ENCODE peak calls at places on chromosome 15, in five cellular contexts. R, G, S, J and T are unnamed samples.

GRCh38 chr15:31459011-31459748 is 132.5 kb downstream of the KLF13 start:
- DNase-seq in R (no peak), G (no peak), S (peak), J (no peak), T (peak)

GRCh38 chr15:80694624-80695098 is 449 bp upstream of the ABHD17C start:
- DNase-seq in R (peak), G (no peak), S (no peak), J (no peak), T (peak)

GRCh38 chr15:72281713-72282112 is 9.4 kb upstream of the PARP6 start:
- DNase-seq in R (no peak), G (no peak), S (no peak), J (no peak), T (no peak)

GRCh38 chr15:67766963-67767362 is 58.3 kb upstream of the SKOR1 start:
- DNase-seq in R (no peak), G (no peak), S (no peak), J (no peak), T (no peak)

GRCh38 chr15:77596821-77597803 is 35.6 kb downstream of the LINGO1 start:
- DNase-seq in R (peak), G (no peak), S (no peak), J (no peak), T (no peak)

GRCh38 chr15:37100109-37100873 is at the start of gene MEIS2:
- DNase-seq in R (peak), G (peak), S (peak), J (peak), T (peak)

GRCh38 chr15:34606545-34606944 is 23.1 kb upstream of the GOLGA8B start:
- DNase-seq in R (no peak), G (no peak), S (no peak), J (no peak), T (no peak)

GRCh38 chr15:34358948-34359347 is 8.0 kb downstream of the LPCAT4 start:
- DNase-seq in R (no peak), G (no peak), S (no peak), J (no peak), T (no peak)

GRCh38 chr15:82093774-82094211 is 48.0 kb upstream of the MEX3B start:
- DNase-seq in R (peak), G (no peak), S (no peak), J (peak), T (peak)

GRCh38 chr15:52208306-52208946 is 17.2 kb upstream of the GNB5 start:
- DNase-seq in R (peak), G (peak), S (no peak), J (peak), T (peak)

GRCh38 chr15:49387471-49387870 is 35.6 kb upstream of the FGF7 start:
- DNase-seq in R (no peak), G (no peak), S (no peak), J (no peak), T (no peak)

GRCh38 chr15:79045041-79045440 is 45.5 kb downstream of the RASGRF1 start:
- DNase-seq in R (no peak), G (no peak), S (no peak), J (no peak), T (no peak)

GRCh38 chr15:31032959-31033358 is 41.5 kb upstream of the MTMR10 start:
- DNase-seq in R (peak), G (no peak), S (no peak), J (peak), T (peak)

GRCh38 chr15:63860161-63860954 is 26.6 kb upstream of the HERC1 start:
- DNase-seq in R (no peak), G (no peak), S (no peak), J (no peak), T (no peak)

GRCh38 chr15:69760890-69761568 is 308.4 kb downstream of the RPLP1 start:
- DNase-seq in R (peak), G (peak), S (peak), J (peak), T (peak)

GRCh38 chr15:78105541-78106241 is 13.3 kb downstream of the SH2D7 start:
- DNase-seq in R (peak), G (no peak), S (no peak), J (no peak), T (peak)

GRCh38 chr15:95929232-95929846 is 401.2 kb upstream of the NR2F2 start:
- DNase-seq in R (peak), G (no peak), S (peak), J (peak), T (peak)

GRCh38 chr15:28904023-28904422 is 18.2 kb downstream of the APBA2 start:
- DNase-seq in R (no peak), G (no peak), S (no peak), J (no peak), T (no peak)

GRCh38 chr15:38479286-38479685 is 25.4 kb downstream of the FAM98B start:
- DNase-seq in R (no peak), G (no peak), S (no peak), J (peak), T (no peak)

GRCh38 chr15:101252836-101253235 is 988 bp upstream of the CHSY1 start:
- DNase-seq in R (no peak), G (no peak), S (no peak), J (no peak), T (no peak)

GRCh38 chr15:101250931-101251829 is 668 bp downstream of the CHSY1 start:
- DNase-seq in R (no peak), G (no peak), S (no peak), J (no peak), T (peak)

GRCh38 chr15:101250331-101250730 is 1.5 kb downstream of the CHSY1 start:
- DNase-seq in R (peak), G (no peak), S (no peak), J (peak), T (peak)

GRCh38 chr15:101254157-101255065 is 2.6 kb upstream of the CHSY1 start:
- DNase-seq in R (no peak), G (no peak), S (no peak), J (no peak), T (no peak)

DNA sequence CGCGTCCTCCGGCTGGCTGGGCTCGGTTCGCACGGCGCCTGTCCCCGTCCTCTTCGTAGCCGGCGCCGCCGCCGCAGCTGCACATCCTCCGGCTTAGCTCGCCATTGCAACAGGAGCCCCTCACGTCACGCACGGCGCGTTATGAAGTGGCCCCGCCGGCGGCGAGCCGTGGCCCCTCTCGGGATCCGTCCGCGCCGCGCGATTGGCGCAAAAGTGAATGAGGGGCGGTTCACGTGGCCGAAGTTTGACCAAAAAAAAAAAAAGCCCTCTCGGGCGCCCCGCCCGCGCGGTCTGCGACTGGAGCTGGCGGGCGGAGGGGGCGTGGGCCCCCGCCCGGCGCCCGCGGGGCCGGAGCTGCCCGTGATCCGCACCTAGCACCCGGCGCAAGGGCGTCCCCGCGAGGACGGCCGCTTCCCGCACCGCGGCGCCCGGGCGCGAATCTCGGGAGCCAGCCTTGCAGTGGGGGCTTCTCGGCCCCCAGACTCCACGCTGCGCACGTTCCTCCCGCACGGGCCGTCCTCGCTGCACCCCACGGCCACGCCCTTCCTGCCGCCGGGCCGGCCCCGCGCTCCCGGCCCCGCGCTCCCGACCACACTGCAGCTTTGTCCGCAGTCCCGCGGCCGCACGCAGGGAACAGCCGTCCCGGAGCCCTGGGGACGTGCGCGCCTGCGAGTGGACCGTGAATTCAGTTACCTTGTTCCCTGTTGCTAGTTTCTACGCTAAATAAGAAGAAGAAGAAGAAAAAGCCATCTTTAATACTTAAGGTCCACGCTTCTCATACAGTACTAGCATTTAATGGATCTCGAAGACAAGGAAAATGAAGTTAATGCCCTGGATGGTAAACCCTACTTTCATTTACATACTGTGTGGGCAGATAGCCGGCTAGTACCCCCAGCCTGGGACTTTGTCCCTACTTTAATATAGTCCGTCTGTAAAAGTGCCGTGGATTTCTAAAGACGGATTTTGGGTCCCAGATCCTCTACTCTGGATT is at the start of gene CHSY1:
- DNase-seq in R (peak), G (peak), S (peak), J (peak), T (peak)
- TF ChIP-seq CTCF in R (no peak), G (peak), S (peak), J (no peak), T (no peak)

DNA sequence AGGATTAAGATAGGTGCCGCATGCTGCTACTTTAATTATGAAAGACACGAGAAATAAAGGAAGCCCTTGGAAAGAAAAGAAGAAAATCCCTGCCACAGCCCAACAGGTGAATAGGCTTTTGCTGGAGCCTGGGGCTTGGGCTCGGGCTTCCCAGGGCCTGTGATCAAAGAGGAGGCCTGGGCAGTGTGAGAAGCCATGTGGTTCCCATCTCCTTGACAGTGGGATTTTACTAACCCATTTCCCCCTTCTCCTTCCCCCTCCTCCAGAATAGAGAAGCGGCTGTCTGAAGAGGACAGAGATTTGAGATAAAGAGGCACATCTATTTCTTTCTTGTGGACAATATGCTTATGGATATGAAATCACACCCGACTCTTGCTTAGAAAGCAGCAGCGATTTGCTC is 369.1 kb downstream of the MCTP2 start:
- DNase-seq in R (no peak), G (no peak), S (no peak), J (no peak), T (no peak)
- H3K4me3 ChIP-seq in R (no peak), G (no peak), S (no peak), J (no peak), T (no peak)

GRCh38 chr15:100220058-100220728 is 121.6 kb downstream of the ADAMTS17 start:
- DNase-seq in R (no peak), G (no peak), S (no peak), J (no peak), T (no peak)
- TF ChIP-seq CTCF in R (no peak), G (no peak), S (no peak), J (no peak), T (no peak)

GRCh38 chr15:59018833-59019232 is 31.4 kb downstream of the RNF111 start:
- DNase-seq in R (no peak), G (no peak), S (no peak), J (no peak), T (no peak)

GRCh38 chr15:59026207-59026606 is 38.7 kb downstream of the RNF111 start:
- DNase-seq in R (no peak), G (no peak), S (no peak), J (no peak), T (no peak)

GRCh38 chr15:59020321-59020720 is 32.9 kb downstream of the RNF111 start:
- DNase-seq in R (no peak), G (no peak), S (no peak), J (peak), T (peak)

GRCh38 chr15:59017459-59017858 is 30.0 kb downstream of the RNF111 start:
- DNase-seq in R (no peak), G (no peak), S (no peak), J (no peak), T (no peak)

DNA sequence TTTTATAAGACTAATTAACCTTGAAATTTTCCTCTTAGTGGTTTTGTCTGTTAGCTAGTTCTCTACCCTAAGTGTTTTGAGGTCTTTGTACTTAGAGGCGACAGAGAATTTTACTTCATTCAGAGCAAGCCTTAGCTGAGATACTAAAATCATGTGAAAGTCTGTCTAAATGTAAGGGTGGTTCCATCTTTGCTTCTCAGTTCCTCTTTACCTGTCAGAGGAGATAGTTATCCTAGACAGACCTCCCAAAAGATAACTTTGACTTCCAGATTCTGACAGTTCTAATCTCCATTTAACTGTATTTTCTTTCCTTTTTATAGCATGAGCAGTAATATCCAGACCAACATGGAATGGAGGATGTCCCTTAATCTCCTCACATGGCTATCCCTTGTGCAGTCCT is 34.7 kb downstream of the RNF111 start:
- DNase-seq in R (no peak), G (no peak), S (no peak), J (no peak), T (no peak)
- H3K4me3 ChIP-seq in R (no peak), G (no peak), S (no peak), J (no peak), T (no peak)

GRCh38 chr15:65413051-65413759 is 9.5 kb downstream of the IGDCC4 start:
- DNase-seq in R (no peak), G (no peak), S (no peak), J (no peak), T (no peak)

GRCh38 chr15:65416845-65417416 is 5.8 kb downstream of the IGDCC4 start:
- DNase-seq in R (no peak), G (peak), S (no peak), J (peak), T (peak)

GRCh38 chr15:65412556-65412955 is 10.2 kb downstream of the IGDCC4 start:
- DNase-seq in R (no peak), G (no peak), S (no peak), J (no peak), T (no peak)

GRCh38 chr15:65413760-65414144 is 9.0 kb downstream of the IGDCC4 start:
- DNase-seq in R (no peak), G (no peak), S (no peak), J (no peak), T (no peak)

GRCh38 chr15:65414841-65415621 is 7.7 kb downstream of the IGDCC4 start:
- DNase-seq in R (peak), G (no peak), S (no peak), J (peak), T (peak)
- TF ChIP-seq CTCF in R (no peak), G (no peak), S (no peak), J (peak), T (peak)